ENCODE peak calls at places on chromosomes 1 and 21, in seven cellular contexts. H, I, W, K, A, Z and O are unnamed samples.

GRCh38 chr1:25948641-25949040 is 42.4 kb upstream of the STMN1 start:
- DNase-seq in H (no peak), I (no peak), W (no peak), K (no peak), A (no peak), Z (no peak), O (no peak)

GRCh38 chr1:8941906-8942305 is 3.8 kb upstream of the CA6 start:
- DNase-seq in H (peak), I (peak), W (no peak), K (no peak), A (no peak), Z (no peak), O (peak)

GRCh38 chr1:65524931-65525296 is 104.4 kb downstream of the LEPR start:
- DNase-seq in H (no peak), I (no peak), W (peak), K (no peak), A (no peak), Z (no peak), O (no peak)

GRCh38 chr1:112527266-112528010 is 18.7 kb downstream of the WNT2B start:
- DNase-seq in H (no peak), I (peak), W (no peak), K (no peak), A (no peak), Z (no peak), O (no peak)

GRCh38 chr1:33836911-33837310 is 27.0 kb upstream of the HMGB4 start:
- DNase-seq in H (no peak), I (no peak), W (no peak), K (no peak), A (no peak), Z (no peak), O (no peak)

GRCh38 chr21:46159390-46159789 is 4.0 kb upstream of the FTCD start:
- DNase-seq in H (no peak), I (no peak), W (peak), K (no peak), A (peak), Z (no peak), O (no peak)

GRCh38 chr21:32347887-32348450 is 44.8 kb downstream of the URB1 start:
- DNase-seq in H (no peak), I (no peak), W (no peak), K (no peak), A (no peak), Z (no peak), O (no peak)

GRCh38 chr1:112762541-112763141 is 47.5 kb upstream of the PPM1J start:
- DNase-seq in H (peak), I (no peak), W (peak), K (no peak), A (no peak), Z (no peak), O (no peak)

GRCh38 chr1:36279110-36279788 is 26.9 kb upstream of the SH3D21 start:
- DNase-seq in H (peak), I (no peak), W (no peak), K (no peak), A (no peak), Z (no peak), O (peak)